ENCODE peak calls at places on chromosomes 12 and 14, in six cellular contexts. One of them, this sample, is unnamed.

GRCh38 chr12:6199531-6200265 is 502 bp upstream of the CD9 start:
- DNase-seq in upper lobe of right lung: peak; percentile 93
- DNase-seq in fibroblast of lung: no peak
- DNase-seq in endodermal cell: peak; percentile 94
- DNase-seq in IMR-90: no peak
- DNase-seq in kidney: peak; percentile 92
- DNase-seq in this sample: no peak

GRCh38 chr14:24790196-24790595 is 156.2 kb upstream of the GZMB start:
- DNase-seq in upper lobe of right lung: no peak
- DNase-seq in fibroblast of lung: no peak
- DNase-seq in endodermal cell: no peak
- DNase-seq in IMR-90: no peak
- DNase-seq in kidney: no peak
- DNase-seq in this sample: no peak

GRCh38 chr12:106063826-106064575 is 74.8 kb downstream of the NUAK1 start:
- DNase-seq in upper lobe of right lung: no peak
- DNase-seq in fibroblast of lung: no peak
- DNase-seq in endodermal cell: no peak
- DNase-seq in IMR-90: no peak
- DNase-seq in kidney: no peak
- DNase-seq in this sample: no peak

GRCh38 chr12:6163554-6164060 is 36.6 kb upstream of the CD9 start:
- DNase-seq in upper lobe of right lung: peak; percentile 54
- DNase-seq in fibroblast of lung: no peak
- DNase-seq in endodermal cell: no peak
- DNase-seq in IMR-90: no peak
- DNase-seq in kidney: no peak
- DNase-seq in this sample: no peak

GRCh38 chr12:16218934-16219718 is 58.4 kb downstream of the SLC15A5 start:
- DNase-seq in upper lobe of right lung: no peak
- DNase-seq in fibroblast of lung: no peak
- DNase-seq in endodermal cell: no peak
- DNase-seq in IMR-90: no peak
- DNase-seq in kidney: no peak
- DNase-seq in this sample: no peak

GRCh38 chr14:100358396-100358795 is 35.3 kb downstream of the SLC25A47 start:
- DNase-seq in upper lobe of right lung: no peak
- DNase-seq in fibroblast of lung: no peak
- DNase-seq in endodermal cell: no peak
- DNase-seq in IMR-90: no peak
- DNase-seq in kidney: no peak
- DNase-seq in this sample: no peak

GRCh38 chr12:120467439-120467838 is 2.1 kb downstream of the SRSF9 start:
- DNase-seq in upper lobe of right lung: no peak
- DNase-seq in fibroblast of lung: no peak
- DNase-seq in endodermal cell: no peak
- DNase-seq in IMR-90: no peak
- DNase-seq in kidney: no peak
- DNase-seq in this sample: no peak

GRCh38 chr12:120225852-120226640 is 25.1 kb upstream of the RPLP0 start:
- DNase-seq in upper lobe of right lung: peak; percentile 88
- DNase-seq in fibroblast of lung: no peak
- DNase-seq in endodermal cell: no peak
- DNase-seq in IMR-90: no peak
- DNase-seq in kidney: peak; percentile 89
- DNase-seq in this sample: no peak

GRCh38 chr14:92341791-92342190 is 18.8 kb downstream of the SLC24A4 start:
- DNase-seq in upper lobe of right lung: no peak
- DNase-seq in fibroblast of lung: no peak
- DNase-seq in endodermal cell: no peak
- DNase-seq in IMR-90: no peak
- DNase-seq in kidney: no peak
- DNase-seq in this sample: no peak

GRCh38 chr14:63918411-63918810 is 65.6 kb downstream of the SYNE2 start:
- DNase-seq in upper lobe of right lung: no peak
- DNase-seq in fibroblast of lung: no peak
- DNase-seq in endodermal cell: no peak
- DNase-seq in IMR-90: no peak
- DNase-seq in kidney: no peak
- DNase-seq in this sample: no peak

GRCh38 chr12:113515082-113515856 is 43.6 kb upstream of the LHX5 start:
- DNase-seq in upper lobe of right lung: no peak
- DNase-seq in fibroblast of lung: no peak
- DNase-seq in endodermal cell: peak; percentile 81
- DNase-seq in IMR-90: no peak
- DNase-seq in kidney: no peak
- DNase-seq in this sample: no peak

GRCh38 chr12:110739488-110739887 is 3.2 kb downstream of the PPP1CC start:
- DNase-seq in upper lobe of right lung: no peak
- DNase-seq in fibroblast of lung: no peak
- DNase-seq in endodermal cell: peak; percentile 29
- DNase-seq in IMR-90: no peak
- DNase-seq in kidney: no peak
- DNase-seq in this sample: no peak
- H3K4me1 ChIP-seq in upper lobe of right lung: peaks cover 46% of the 10 kb centered on the region
- H3K4me1 ChIP-seq in fibroblast of lung: peaks cover 8% of the 10 kb centered on the region
- H3K4me1 ChIP-seq in endodermal cell: no peaks in the 10 kb centered on the region
- H3K4me1 ChIP-seq in IMR-90: peaks cover 13% of the 10 kb centered on the region
- H3K4me1 ChIP-seq in kidney: peaks cover 15% of the 10 kb centered on the region
- H3K4me1 ChIP-seq in this sample: peaks cover 50% of the 10 kb centered on the region

GRCh38 chr14:50344116-50344775 is 32.1 kb downstream of the DMAC2L start:
- DNase-seq in upper lobe of right lung: no peak
- DNase-seq in fibroblast of lung: no peak
- DNase-seq in endodermal cell: no peak
- DNase-seq in IMR-90: peak; percentile 63
- DNase-seq in kidney: no peak
- DNase-seq in this sample: peak; percentile 31
- H3K4me1 ChIP-seq in upper lobe of right lung: peaks cover 10% of the 10 kb centered on the region
- H3K4me1 ChIP-seq in fibroblast of lung: peaks cover 22% of the 10 kb centered on the region
- H3K4me1 ChIP-seq in endodermal cell: no peaks in the 10 kb centered on the region
- H3K4me1 ChIP-seq in IMR-90: peaks cover 22% of the 10 kb centered on the region
- H3K4me1 ChIP-seq in kidney: peaks cover 13% of the 10 kb centered on the region
- H3K4me1 ChIP-seq in this sample: peaks cover 46% of the 10 kb centered on the region

GRCh38 chr12:57896437-57897201 is 44.7 kb upstream of the ATP23 start:
- DNase-seq in upper lobe of right lung: peak; percentile 88
- DNase-seq in fibroblast of lung: peak; percentile 86
- DNase-seq in endodermal cell: peak; percentile 92
- DNase-seq in IMR-90: peak; percentile 64
- DNase-seq in kidney: peak; percentile 95
- DNase-seq in this sample: peak; percentile 77
- H3K4me1 ChIP-seq in upper lobe of right lung: peaks cover 72% of the 10 kb centered on the region
- H3K4me1 ChIP-seq in fibroblast of lung: peaks cover 52% of the 10 kb centered on the region
- H3K4me1 ChIP-seq in endodermal cell: peaks cover 14% of the 10 kb centered on the region
- H3K4me1 ChIP-seq in IMR-90: peaks cover 55% of the 10 kb centered on the region
- H3K4me1 ChIP-seq in kidney: peaks cover 38% of the 10 kb centered on the region
- H3K4me1 ChIP-seq in this sample: peaks cover 67% of the 10 kb centered on the region

GRCh38 chr12:46390881-46391280 is 18.3 kb upstream of the SLC38A2 start:
- DNase-seq in upper lobe of right lung: no peak
- DNase-seq in fibroblast of lung: no peak
- DNase-seq in endodermal cell: peak; percentile 47
- DNase-seq in IMR-90: no peak
- DNase-seq in kidney: no peak
- DNase-seq in this sample: no peak
- H3K4me1 ChIP-seq in upper lobe of right lung: peaks cover 34% of the 10 kb centered on the region
- H3K4me1 ChIP-seq in fibroblast of lung: peaks cover 35% of the 10 kb centered on the region
- H3K4me1 ChIP-seq in endodermal cell: peaks cover 4% of the 10 kb centered on the region
- H3K4me1 ChIP-seq in IMR-90: peaks cover 16% of the 10 kb centered on the region
- H3K4me1 ChIP-seq in kidney: peaks cover 17% of the 10 kb centered on the region
- H3K4me1 ChIP-seq in this sample: peaks cover 66% of the 10 kb centered on the region

GRCh38 chr12:92553389-92553788 is 149.4 kb upstream of the PLEKHG7 start:
- DNase-seq in upper lobe of right lung: no peak
- DNase-seq in fibroblast of lung: no peak
- DNase-seq in endodermal cell: no peak
- DNase-seq in IMR-90: no peak
- DNase-seq in kidney: peak; percentile 89
- DNase-seq in this sample: no peak

GRCh38 chr12:92552412-92553108 is 150.2 kb upstream of the PLEKHG7 start:
- DNase-seq in upper lobe of right lung: no peak
- DNase-seq in fibroblast of lung: no peak
- DNase-seq in endodermal cell: no peak
- DNase-seq in IMR-90: peak; percentile 32
- DNase-seq in kidney: no peak
- DNase-seq in this sample: no peak

GRCh38 chr12:92550661-92551060 is 152.1 kb upstream of the PLEKHG7 start:
- DNase-seq in upper lobe of right lung: no peak
- DNase-seq in fibroblast of lung: no peak
- DNase-seq in endodermal cell: no peak
- DNase-seq in IMR-90: no peak
- DNase-seq in kidney: no peak
- DNase-seq in this sample: no peak

GRCh38 chr12:92551210-92551609 is 151.6 kb upstream of the PLEKHG7 start:
- DNase-seq in upper lobe of right lung: no peak
- DNase-seq in fibroblast of lung: no peak
- DNase-seq in endodermal cell: no peak
- DNase-seq in IMR-90: no peak
- DNase-seq in kidney: no peak
- DNase-seq in this sample: no peak

DNA sequence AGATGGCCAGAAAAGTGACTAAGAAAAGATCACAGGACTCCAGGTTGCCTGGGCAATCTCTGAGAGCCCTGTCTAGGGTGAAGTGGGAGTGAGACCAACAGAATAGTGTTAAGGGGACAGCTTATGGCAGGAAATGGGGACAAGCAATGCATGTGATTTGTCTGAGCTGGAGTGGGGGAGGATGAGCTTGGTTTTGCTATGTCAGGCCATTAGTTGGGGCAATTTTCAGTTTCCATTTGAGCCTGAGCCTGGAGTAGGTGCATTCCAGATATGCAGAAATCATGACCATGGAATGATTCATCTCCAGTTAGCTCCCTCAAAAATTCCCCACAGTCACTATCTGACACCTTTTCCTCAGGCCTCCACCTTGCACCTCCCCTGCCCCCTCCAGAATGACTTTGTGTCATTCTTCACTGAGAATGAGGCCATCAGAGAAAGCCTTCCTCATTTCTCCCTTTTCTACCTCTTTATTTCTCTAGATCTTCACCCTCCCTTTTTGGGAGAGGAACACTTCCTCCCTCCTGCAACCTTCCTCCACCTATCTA is 150.9 kb upstream of the PLEKHG7 start:
- DNase-seq in upper lobe of right lung: no peak
- DNase-seq in fibroblast of lung: no peak
- DNase-seq in endodermal cell: no peak
- DNase-seq in IMR-90: peak; percentile 73
- DNase-seq in kidney: no peak
- DNase-seq in this sample: peak; percentile 60
- H3K4me1 ChIP-seq in upper lobe of right lung: peaks cover 8% of the 10 kb centered on the region
- H3K4me1 ChIP-seq in fibroblast of lung: no peaks in the 10 kb centered on the region
- H3K4me1 ChIP-seq in endodermal cell: peaks cover 5% of the 10 kb centered on the region
- H3K4me1 ChIP-seq in IMR-90: peaks cover 3% of the 10 kb centered on the region
- H3K4me1 ChIP-seq in kidney: peaks cover 30% of the 10 kb centered on the region
- H3K4me1 ChIP-seq in this sample: peaks cover 13% of the 10 kb centered on the region

GRCh38 chr14:96587823-96588385 is 85.7 kb downstream of the PAPOLA start:
- DNase-seq in upper lobe of right lung: no peak
- DNase-seq in fibroblast of lung: no peak
- DNase-seq in endodermal cell: peak; percentile 36
- DNase-seq in IMR-90: no peak
- DNase-seq in kidney: no peak
- DNase-seq in this sample: no peak
- H3K4me1 ChIP-seq in upper lobe of right lung: peaks cover 4% of the 10 kb centered on the region
- H3K4me1 ChIP-seq in fibroblast of lung: no peaks in the 10 kb centered on the region
- H3K4me1 ChIP-seq in endodermal cell: no peaks in the 10 kb centered on the region
- H3K4me1 ChIP-seq in IMR-90: peaks cover 2% of the 10 kb centered on the region
- H3K4me1 ChIP-seq in kidney: no peaks in the 10 kb centered on the region
- H3K4me1 ChIP-seq in this sample: no peaks in the 10 kb centered on the region

DNA sequence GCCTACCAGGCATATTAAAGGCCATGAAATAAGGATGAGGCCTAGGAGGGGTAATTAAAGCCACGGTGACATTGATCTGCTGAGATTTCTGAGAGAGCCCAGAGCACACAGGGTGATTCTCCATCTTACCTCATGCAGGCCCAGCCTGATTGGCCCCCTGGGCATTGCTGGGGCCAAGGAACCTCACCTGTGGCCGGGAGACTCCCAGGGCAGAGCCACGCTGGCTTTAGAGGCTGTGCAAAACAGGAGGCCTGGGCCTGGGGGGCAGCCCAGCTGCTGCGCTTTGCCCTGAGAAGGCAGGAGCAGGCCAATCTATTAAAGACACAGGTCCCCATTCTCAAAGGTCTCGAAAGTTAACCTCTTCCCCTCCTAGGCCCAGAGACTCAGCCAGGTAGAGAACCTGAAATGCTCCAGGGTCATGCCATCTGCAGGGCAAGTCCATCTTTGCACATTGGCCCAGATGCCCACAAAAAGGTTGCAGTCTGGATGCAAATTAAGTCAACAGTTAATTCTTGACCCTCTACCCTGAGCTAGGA is 1099.7 kb downstream of the BCL11B start:
- DNase-seq in upper lobe of right lung: no peak
- DNase-seq in fibroblast of lung: no peak
- DNase-seq in endodermal cell: no peak
- DNase-seq in IMR-90: no peak
- DNase-seq in kidney: no peak
- DNase-seq in this sample: no peak
- H3K4me1 ChIP-seq in upper lobe of right lung: no peaks in the 10 kb centered on the region
- H3K4me1 ChIP-seq in fibroblast of lung: no peaks in the 10 kb centered on the region
- H3K4me1 ChIP-seq in endodermal cell: peaks cover 4% of the 10 kb centered on the region
- H3K4me1 ChIP-seq in IMR-90: no peaks in the 10 kb centered on the region
- H3K4me1 ChIP-seq in kidney: no peaks in the 10 kb centered on the region
- H3K4me1 ChIP-seq in this sample: no peaks in the 10 kb centered on the region

DNA sequence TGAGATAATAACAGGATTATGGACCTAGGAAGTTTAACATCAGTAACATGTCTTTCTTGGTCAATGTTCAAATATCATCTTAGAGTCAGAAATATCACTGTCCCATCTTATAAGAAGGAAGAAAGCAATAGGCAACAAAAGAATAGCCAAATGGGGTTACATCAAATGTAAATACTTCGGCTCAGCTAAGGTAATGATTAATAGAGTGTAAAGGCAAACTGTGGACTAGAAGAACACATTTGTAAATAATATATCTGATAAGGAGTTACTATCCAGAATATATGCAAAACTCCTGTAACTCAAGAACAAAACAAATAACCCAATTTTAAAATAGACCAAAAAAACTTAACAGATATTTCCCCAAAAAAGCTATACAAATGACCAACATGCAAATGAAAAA is 630.3 kb downstream of the RPS29 start:
- DNase-seq in upper lobe of right lung: no peak
- DNase-seq in fibroblast of lung: no peak
- DNase-seq in endodermal cell: no peak
- DNase-seq in IMR-90: no peak
- DNase-seq in kidney: no peak
- DNase-seq in this sample: no peak
- H3K4me1 ChIP-seq in upper lobe of right lung: no peaks in the 10 kb centered on the region
- H3K4me1 ChIP-seq in fibroblast of lung: no peaks in the 10 kb centered on the region
- H3K4me1 ChIP-seq in endodermal cell: no peaks in the 10 kb centered on the region
- H3K4me1 ChIP-seq in IMR-90: no peaks in the 10 kb centered on the region
- H3K4me1 ChIP-seq in kidney: no peaks in the 10 kb centered on the region
- H3K4me1 ChIP-seq in this sample: no peaks in the 10 kb centered on the region

GRCh38 chr14:103019236-103019635 is 38.1 kb downstream of the CDC42BPB start:
- DNase-seq in upper lobe of right lung: peak; percentile 52
- DNase-seq in fibroblast of lung: no peak
- DNase-seq in endodermal cell: no peak
- DNase-seq in IMR-90: no peak
- DNase-seq in kidney: no peak
- DNase-seq in this sample: no peak
- H3K4me1 ChIP-seq in upper lobe of right lung: peaks cover 51% of the 10 kb centered on the region
- H3K4me1 ChIP-seq in fibroblast of lung: peaks cover 5% of the 10 kb centered on the region
- H3K4me1 ChIP-seq in endodermal cell: peaks cover 3% of the 10 kb centered on the region
- H3K4me1 ChIP-seq in IMR-90: peaks cover 24% of the 10 kb centered on the region
- H3K4me1 ChIP-seq in kidney: peaks cover 17% of the 10 kb centered on the region
- H3K4me1 ChIP-seq in this sample: peaks cover 44% of the 10 kb centered on the region